ENCODE peak calls at places on chromosomes 13 and 19, in four cellular contexts. One of them, this sample, is unnamed.

GRCh38 chr19:46218160-46218559 is 11.4 kb upstream of the IGFL1 start:
- DNase-seq in GM12878: no peak
- DNase-seq in A549: no peak
- DNase-seq in K562: peak
- DNase-seq in this sample: peak

GRCh38 chr13:83498486-83499190 is 383.6 kb downstream of the SLITRK1 start:
- DNase-seq in K562: no peak
- DNase-seq in A549: peak
- DNase-seq in GM12878: no peak
- DNase-seq in this sample: no peak

GRCh38 chr13:41200126-41200525 is 5.8 kb upstream of the KBTBD7 start:
- DNase-seq in K562: no peak
- DNase-seq in A549: no peak
- DNase-seq in GM12878: no peak
- DNase-seq in this sample: no peak

GRCh38 chr19:31413353-31413752 is 64.1 kb upstream of the TSHZ3 start:
- DNase-seq in K562: no peak
- DNase-seq in GM12878: no peak
- DNase-seq in A549: no peak
- DNase-seq in this sample: no peak

GRCh38 chr13:111152836-111153235 is 37.7 kb downstream of the ARHGEF7 start:
- DNase-seq in GM12878: no peak
- DNase-seq in K562: no peak
- DNase-seq in A549: peak
- DNase-seq in this sample: no peak

GRCh38 chr13:95403349-95404140 is 102.3 kb upstream of the ABCC4 start:
- DNase-seq in A549: no peak
- DNase-seq in K562: no peak
- DNase-seq in GM12878: no peak
- DNase-seq in this sample: no peak

GRCh38 chr19:18433039-18433691 is 4.8 kb downstream of the ISYNA1 start:
- DNase-seq in A549: no peak
- DNase-seq in GM12878: no peak
- DNase-seq in K562: peak
- DNase-seq in this sample: no peak

GRCh38 chr19:19460761-19461265 is 54.5 kb downstream of the TSSK6 start:
- DNase-seq in A549: no peak
- DNase-seq in GM12878: no peak
- DNase-seq in K562: no peak
- DNase-seq in this sample: no peak

GRCh38 chr19:16301999-16302694 is 22.5 kb upstream of the KLF2 start:
- DNase-seq in GM12878: no peak
- DNase-seq in A549: peak
- DNase-seq in K562: no peak
- DNase-seq in this sample: no peak

GRCh38 chr13:30679483-30680330 is 55.6 kb upstream of the ALOX5AP start:
- DNase-seq in A549: peak
- DNase-seq in GM12878: no peak
- DNase-seq in K562: no peak
- DNase-seq in this sample: peak

GRCh38 chr19:13794388-13794751 is 873 bp upstream of the ZSWIM4 start:
- DNase-seq in K562: no peak
- DNase-seq in GM12878: no peak
- DNase-seq in A549: no peak
- DNase-seq in this sample: no peak

DNA sequence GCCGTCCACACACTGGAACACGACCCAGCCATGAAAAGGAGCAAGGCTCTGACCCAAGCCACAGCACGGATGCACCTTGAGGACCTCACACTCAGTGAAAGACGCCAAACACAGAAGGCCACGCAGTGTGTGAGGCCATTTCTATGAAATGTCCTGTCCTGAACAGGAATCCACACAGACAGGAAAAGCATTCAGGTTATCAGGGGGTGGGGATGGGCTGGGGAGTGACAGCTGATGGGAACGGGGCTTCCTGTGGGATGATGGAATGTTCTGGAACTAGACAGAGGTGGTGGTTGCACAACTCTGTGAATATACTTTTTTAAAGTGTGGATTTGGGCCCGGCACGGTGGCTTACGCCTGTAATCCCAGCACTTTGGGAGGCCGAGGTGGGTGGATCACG is 30.6 kb downstream of the GPX4 start:
- DNase-seq in K562: no peak
- DNase-seq in GM12878: no peak
- DNase-seq in A549: no peak
- DNase-seq in this sample: no peak
- H3K27ac ChIP-seq in K562: no peak
- H3K27ac ChIP-seq in GM12878: no peak
- H3K27ac ChIP-seq in A549: no peak
- H3K27ac ChIP-seq in this sample: no peak

GRCh38 chr13:98299954-98300350 is 122.9 kb upstream of the RNF113B start:
- DNase-seq in K562: no peak
- DNase-seq in A549: no peak
- DNase-seq in GM12878: no peak
- DNase-seq in this sample: no peak

GRCh38 chr13:98298599-98298998 is 121.5 kb upstream of the RNF113B start:
- DNase-seq in A549: no peak
- DNase-seq in K562: no peak
- DNase-seq in GM12878: no peak
- DNase-seq in this sample: no peak

GRCh38 chr13:98300956-98301641 is 124.0 kb upstream of the RNF113B start:
- DNase-seq in A549: no peak
- DNase-seq in GM12878: no peak
- DNase-seq in K562: no peak
- DNase-seq in this sample: no peak

GRCh38 chr13:98301721-98302120 is 124.7 kb upstream of the RNF113B start:
- DNase-seq in K562: no peak
- DNase-seq in A549: no peak
- DNase-seq in GM12878: no peak
- DNase-seq in this sample: no peak

DNA sequence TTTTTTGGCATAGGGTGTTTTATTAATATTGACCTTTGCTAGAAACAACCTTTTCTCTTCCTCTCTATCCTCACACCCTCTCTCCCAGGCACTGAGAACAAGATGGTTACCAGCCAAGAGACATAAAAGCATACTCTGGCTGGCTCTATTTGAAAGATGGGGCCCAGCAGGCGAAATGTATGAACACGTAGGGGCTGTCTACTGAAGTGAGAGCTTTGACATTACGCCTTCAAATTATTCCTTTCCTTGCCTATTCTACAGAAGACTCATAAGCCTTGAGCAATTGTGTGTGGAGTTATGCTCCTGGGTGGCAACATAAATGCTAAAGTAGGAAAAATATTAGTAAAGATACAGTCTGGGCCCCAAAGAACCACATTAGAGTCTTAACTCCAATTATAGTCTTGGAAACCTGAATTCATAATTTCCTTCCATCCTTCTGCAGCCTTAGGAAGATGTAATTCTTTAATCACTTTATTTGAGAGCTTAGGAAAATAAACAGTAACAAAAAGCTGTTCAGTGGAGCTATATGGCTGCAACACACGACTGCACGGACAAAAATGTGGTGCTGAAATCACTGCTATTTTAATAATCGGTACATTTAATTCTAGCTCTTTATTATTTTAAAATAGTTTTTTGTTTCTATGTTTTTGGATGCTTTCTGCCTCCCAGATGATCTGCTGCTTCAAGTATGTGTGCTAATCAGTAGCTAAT is 122.3 kb upstream of the RNF113B start:
- DNase-seq in K562: no peak
- DNase-seq in GM12878: no peak
- DNase-seq in A549: no peak
- DNase-seq in this sample: no peak
- TF ChIP-seq REST in K562: no peak
- TF ChIP-seq REST in GM12878: no peak
- TF ChIP-seq REST in A549: no peak
- TF ChIP-seq REST in this sample: no peak

GRCh38 chr13:49395416-49396277 is 48.2 kb downstream of the CAB39L start:
- DNase-seq in A549: no peak
- DNase-seq in K562: no peak
- DNase-seq in GM12878: no peak
- DNase-seq in this sample: no peak
- H3K27ac ChIP-seq in A549: no peak
- H3K27ac ChIP-seq in K562: no peak
- H3K27ac ChIP-seq in GM12878: no peak
- H3K27ac ChIP-seq in this sample: no peak

GRCh38 chr19:821228-821975 is at the start of gene PLPPR3:
- DNase-seq in K562: peak
- DNase-seq in A549: no peak
- DNase-seq in GM12878: no peak
- DNase-seq in this sample: no peak
- TF ChIP-seq REST in K562: no peak
- TF ChIP-seq REST in A549: no peak
- TF ChIP-seq REST in GM12878: no peak
- TF ChIP-seq REST in this sample: peak

GRCh38 chr13:106415971-106416370 is 119.5 kb downstream of the EFNB2 start:
- DNase-seq in A549: no peak
- DNase-seq in K562: no peak
- DNase-seq in GM12878: no peak
- DNase-seq in this sample: no peak
- H3K27ac ChIP-seq in A549: no peak
- H3K27ac ChIP-seq in K562: no peak
- H3K27ac ChIP-seq in GM12878: no peak
- H3K27ac ChIP-seq in this sample: no peak

DNA sequence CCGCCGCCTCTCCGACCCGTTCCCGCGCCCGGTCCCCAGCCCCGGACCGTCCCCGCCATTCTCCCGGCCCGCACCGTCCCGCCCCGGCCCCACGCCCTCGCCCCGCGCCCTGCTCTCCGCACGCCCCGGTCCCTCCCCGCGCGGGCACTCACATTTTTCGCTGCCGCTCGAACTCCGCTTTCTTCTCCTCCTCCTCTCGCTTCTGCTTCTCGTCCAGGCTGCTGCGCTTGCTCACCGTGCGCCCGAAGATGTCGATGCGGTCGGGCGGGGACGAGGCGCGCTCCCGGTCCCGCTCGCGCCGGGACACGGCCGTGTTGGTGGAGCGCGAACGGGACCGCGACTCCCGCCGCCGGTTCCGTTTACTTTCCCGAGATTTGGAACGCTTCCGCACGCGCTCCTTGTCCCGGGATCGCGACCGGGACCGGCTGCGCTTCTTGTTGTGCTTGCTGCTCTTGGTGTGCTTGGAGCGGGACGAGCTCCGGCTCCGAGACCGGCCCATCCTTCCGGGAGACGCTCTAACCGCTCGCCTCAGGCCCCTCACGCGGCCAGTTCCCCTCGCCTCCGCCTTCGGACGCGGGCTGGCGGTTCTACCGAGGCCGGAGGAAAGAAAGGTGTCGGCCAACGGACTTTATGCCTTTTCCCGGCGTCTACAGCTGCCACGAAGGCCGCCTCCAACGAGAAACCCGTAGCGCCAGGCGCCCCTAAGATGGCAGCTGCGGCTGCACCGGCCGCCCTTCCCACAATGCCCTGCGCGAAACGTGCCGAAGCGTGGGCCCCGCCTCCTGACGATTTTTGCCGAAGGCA is at the start of gene ARGLU1:
- DNase-seq in A549: peak
- DNase-seq in K562: peak
- DNase-seq in GM12878: peak
- DNase-seq in this sample: peak
- TF ChIP-seq REST in A549: no peak
- TF ChIP-seq REST in K562: no peak
- TF ChIP-seq REST in GM12878: peak
- TF ChIP-seq REST in this sample: peak

This sample was measured in HL-60.